ENCODE peak calls at places on chromosome 1, in four cellular contexts. One of them, this sample, is unnamed.

GRCh38 chr1:101317590-101317989 is 80.8 kb downstream of the S1PR1 start:
- DNase-seq in uterus: no peak
- DNase-seq in retinal pigment epithelial cell: no peak
- DNase-seq in activated effector memory CD4-positive, alpha-beta T cell treated with Interleukin-2 at 50 U/mL for 16 hours: no peak
- DNase-seq in this sample: no peak

GRCh38 chr1:78229344-78229743 is 183.6 kb downstream of the GIPC2 start:
- DNase-seq in activated effector memory CD4-positive, alpha-beta T cell treated with Interleukin-2 at 50 U/mL for 16 hours: no peak
- DNase-seq in retinal pigment epithelial cell: no peak
- DNase-seq in uterus: no peak
- DNase-seq in this sample: no peak

GRCh38 chr1:3945222-3945621 is 45.1 kb upstream of the C1orf174 start:
- DNase-seq in uterus: no peak
- DNase-seq in activated effector memory CD4-positive, alpha-beta T cell treated with Interleukin-2 at 50 U/mL for 16 hours: no peak
- DNase-seq in retinal pigment epithelial cell: no peak
- DNase-seq in this sample: no peak

GRCh38 chr1:173779946-173780345 is 44.5 kb upstream of the DARS2 start:
- DNase-seq in retinal pigment epithelial cell: no peak
- DNase-seq in uterus: no peak
- DNase-seq in activated effector memory CD4-positive, alpha-beta T cell treated with Interleukin-2 at 50 U/mL for 16 hours: no peak
- DNase-seq in this sample: no peak

GRCh38 chr1:37434292-37434907 is 40.0 kb upstream of the ZC3H12A start:
- DNase-seq in activated effector memory CD4-positive, alpha-beta T cell treated with Interleukin-2 at 50 U/mL for 16 hours: peak
- DNase-seq in retinal pigment epithelial cell: no peak
- DNase-seq in uterus: peak
- DNase-seq in this sample: peak

GRCh38 chr1:93758842-93759515 is 77.3 kb upstream of the BCAR3 start:
- DNase-seq in retinal pigment epithelial cell: no peak
- DNase-seq in uterus: no peak
- DNase-seq in activated effector memory CD4-positive, alpha-beta T cell treated with Interleukin-2 at 50 U/mL for 16 hours: no peak
- DNase-seq in this sample: no peak

GRCh38 chr1:192788184-192788583 is 20.7 kb upstream of the RGS2 start:
- DNase-seq in retinal pigment epithelial cell: no peak
- DNase-seq in uterus: peak
- DNase-seq in activated effector memory CD4-positive, alpha-beta T cell treated with Interleukin-2 at 50 U/mL for 16 hours: no peak
- DNase-seq in this sample: no peak

GRCh38 chr1:116743535-116743934 is 10.7 kb upstream of the CD2 start:
- DNase-seq in activated effector memory CD4-positive, alpha-beta T cell treated with Interleukin-2 at 50 U/mL for 16 hours: no peak
- DNase-seq in uterus: no peak
- DNase-seq in retinal pigment epithelial cell: no peak
- DNase-seq in this sample: no peak

GRCh38 chr1:82565146-82565545 is 764.4 kb downstream of the ADGRL2 start:
- DNase-seq in activated effector memory CD4-positive, alpha-beta T cell treated with Interleukin-2 at 50 U/mL for 16 hours: no peak
- DNase-seq in retinal pigment epithelial cell: peak
- DNase-seq in uterus: no peak
- DNase-seq in this sample: no peak

GRCh38 chr1:84141177-84142003 is 2.7 kb upstream of the PRKACB start:
- DNase-seq in uterus: no peak
- DNase-seq in retinal pigment epithelial cell: no peak
- DNase-seq in activated effector memory CD4-positive, alpha-beta T cell treated with Interleukin-2 at 50 U/mL for 16 hours: no peak
- DNase-seq in this sample: no peak